ENCODE peak calls at places on chromosomes 4 and X, in eight cellular contexts. One of them, this sample, is unnamed. For H3K4me1, the result is how much of the 10 kb centered on the place peaks cover.

GRCh38 chr4:89379541-89380035 is 72.0 kb upstream of the GPRIN3 start:
- DNase-seq in tibial nerve: no peak
- DNase-seq in testis: no peak
- DNase-seq in uterus: no peak
- DNase-seq in stomach: no peak
- DNase-seq in transverse colon: no peak
- DNase-seq in endothelial cell of umbilical vein: peak
- DNase-seq in body of pancreas: no peak
- DNase-seq in this sample: no peak

GRCh38 chr4:6480532-6481088 is 8.2 kb upstream of the PPP2R2C start:
- DNase-seq in tibial nerve: no peak
- DNase-seq in testis: no peak
- DNase-seq in uterus: no peak
- DNase-seq in stomach: no peak
- DNase-seq in transverse colon: no peak
- DNase-seq in endothelial cell of umbilical vein: no peak
- DNase-seq in body of pancreas: no peak
- DNase-seq in this sample: no peak

GRCh38 chr4:91936301-91936700 is 367.5 kb upstream of the GRID2 start:
- DNase-seq in tibial nerve: no peak
- DNase-seq in testis: peak
- DNase-seq in uterus: no peak
- DNase-seq in stomach: no peak
- DNase-seq in transverse colon: no peak
- DNase-seq in endothelial cell of umbilical vein: no peak
- DNase-seq in body of pancreas: no peak
- DNase-seq in this sample: peak

GRCh38 chr4:168832746-168833575 is 177.1 kb downstream of the CBR4 start:
- DNase-seq in tibial nerve: peak
- DNase-seq in testis: peak
- DNase-seq in uterus: peak
- DNase-seq in stomach: peak
- DNase-seq in transverse colon: peak
- DNase-seq in endothelial cell of umbilical vein: peak
- DNase-seq in body of pancreas: peak
- DNase-seq in this sample: peak

GRCh38 chrX:153474266-153474665 is 3.9 kb upstream of the HAUS7 start:
- DNase-seq in tibial nerve: no peak
- DNase-seq in testis: no peak
- DNase-seq in uterus: no peak
- DNase-seq in stomach: no peak
- DNase-seq in transverse colon: no peak
- DNase-seq in endothelial cell of umbilical vein: no peak
- DNase-seq in body of pancreas: no peak
- DNase-seq in this sample: no peak

GRCh38 chrX:150334998-150335397 is 28.1 kb upstream of the MAMLD1 start:
- DNase-seq in tibial nerve: no peak
- DNase-seq in testis: no peak
- DNase-seq in uterus: no peak
- DNase-seq in stomach: no peak
- DNase-seq in transverse colon: no peak
- DNase-seq in endothelial cell of umbilical vein: no peak
- DNase-seq in body of pancreas: no peak
- DNase-seq in this sample: no peak

GRCh38 chrX:23631136-23631535 is 36.2 kb upstream of the PRDX4 start:
- DNase-seq in tibial nerve: no peak
- DNase-seq in testis: no peak
- DNase-seq in uterus: no peak
- DNase-seq in stomach: no peak
- DNase-seq in transverse colon: no peak
- DNase-seq in endothelial cell of umbilical vein: no peak
- DNase-seq in body of pancreas: no peak
- DNase-seq in this sample: no peak

GRCh38 chrX:22300130-22300529 is 27.4 kb downstream of the CBLL2 start:
- DNase-seq in tibial nerve: no peak
- DNase-seq in testis: peak
- DNase-seq in uterus: peak
- DNase-seq in stomach: no peak
- DNase-seq in transverse colon: no peak
- DNase-seq in endothelial cell of umbilical vein: peak
- DNase-seq in body of pancreas: peak
- DNase-seq in this sample: peak

GRCh38 chrX:81411517-81411916 is 209.6 kb downstream of the SH3BGRL start:
- DNase-seq in tibial nerve: no peak
- DNase-seq in testis: no peak
- DNase-seq in uterus: no peak
- DNase-seq in stomach: no peak
- DNase-seq in transverse colon: no peak
- DNase-seq in endothelial cell of umbilical vein: no peak
- DNase-seq in body of pancreas: no peak
- DNase-seq in this sample: no peak

GRCh38 chr4:119315036-119315435 is 6.9 kb downstream of the FABP2 start:
- DNase-seq in tibial nerve: no peak
- DNase-seq in testis: no peak
- DNase-seq in uterus: no peak
- DNase-seq in stomach: no peak
- DNase-seq in transverse colon: no peak
- DNase-seq in endothelial cell of umbilical vein: no peak
- DNase-seq in body of pancreas: no peak
- DNase-seq in this sample: no peak

GRCh38 chrX:115289465-115289864 is at the start of gene LUZP4:
- DNase-seq in tibial nerve: no peak
- DNase-seq in testis: peak
- DNase-seq in uterus: no peak
- DNase-seq in stomach: no peak
- DNase-seq in transverse colon: no peak
- DNase-seq in endothelial cell of umbilical vein: no peak
- DNase-seq in body of pancreas: no peak
- DNase-seq in this sample: no peak

GRCh38 chr4:74308215-74308614 is at the start of gene EPGN:
- DNase-seq in tibial nerve: no peak
- DNase-seq in testis: no peak
- DNase-seq in uterus: no peak
- DNase-seq in stomach: no peak
- DNase-seq in transverse colon: no peak
- DNase-seq in endothelial cell of umbilical vein: no peak
- DNase-seq in body of pancreas: no peak
- DNase-seq in this sample: no peak

GRCh38 chrX:74250574-74250973 is 53.4 kb upstream of the ZCCHC13 start:
- DNase-seq in tibial nerve: no peak
- DNase-seq in testis: no peak
- DNase-seq in uterus: no peak
- DNase-seq in stomach: no peak
- DNase-seq in transverse colon: no peak
- DNase-seq in endothelial cell of umbilical vein: no peak
- DNase-seq in body of pancreas: no peak
- DNase-seq in this sample: no peak

GRCh38 chr4:122612540-122612939 is 8.3 kb downstream of the IL21 start:
- DNase-seq in tibial nerve: no peak
- DNase-seq in testis: no peak
- DNase-seq in uterus: no peak
- DNase-seq in stomach: no peak
- DNase-seq in transverse colon: no peak
- DNase-seq in endothelial cell of umbilical vein: no peak
- DNase-seq in body of pancreas: no peak
- DNase-seq in this sample: no peak

GRCh38 chr4:52957220-52957686 is 95.1 kb downstream of the RASL11B start:
- DNase-seq in tibial nerve: no peak
- DNase-seq in testis: no peak
- DNase-seq in uterus: peak
- DNase-seq in stomach: no peak
- DNase-seq in transverse colon: peak
- DNase-seq in endothelial cell of umbilical vein: no peak
- DNase-seq in body of pancreas: no peak
- DNase-seq in this sample: no peak

GRCh38 chr4:83232087-83232486 is 52.5 kb downstream of the COQ2 start:
- DNase-seq in tibial nerve: no peak
- DNase-seq in testis: no peak
- DNase-seq in uterus: no peak
- DNase-seq in stomach: no peak
- DNase-seq in transverse colon: no peak
- DNase-seq in endothelial cell of umbilical vein: no peak
- DNase-seq in body of pancreas: no peak
- DNase-seq in this sample: no peak

GRCh38 chr4:41281038-41281634 is 24.4 kb downstream of the UCHL1 start:
- DNase-seq in tibial nerve: peak
- DNase-seq in testis: peak
- DNase-seq in uterus: peak
- DNase-seq in stomach: no peak
- DNase-seq in transverse colon: peak
- DNase-seq in endothelial cell of umbilical vein: peak
- DNase-seq in body of pancreas: peak
- DNase-seq in this sample: peak

DNA sequence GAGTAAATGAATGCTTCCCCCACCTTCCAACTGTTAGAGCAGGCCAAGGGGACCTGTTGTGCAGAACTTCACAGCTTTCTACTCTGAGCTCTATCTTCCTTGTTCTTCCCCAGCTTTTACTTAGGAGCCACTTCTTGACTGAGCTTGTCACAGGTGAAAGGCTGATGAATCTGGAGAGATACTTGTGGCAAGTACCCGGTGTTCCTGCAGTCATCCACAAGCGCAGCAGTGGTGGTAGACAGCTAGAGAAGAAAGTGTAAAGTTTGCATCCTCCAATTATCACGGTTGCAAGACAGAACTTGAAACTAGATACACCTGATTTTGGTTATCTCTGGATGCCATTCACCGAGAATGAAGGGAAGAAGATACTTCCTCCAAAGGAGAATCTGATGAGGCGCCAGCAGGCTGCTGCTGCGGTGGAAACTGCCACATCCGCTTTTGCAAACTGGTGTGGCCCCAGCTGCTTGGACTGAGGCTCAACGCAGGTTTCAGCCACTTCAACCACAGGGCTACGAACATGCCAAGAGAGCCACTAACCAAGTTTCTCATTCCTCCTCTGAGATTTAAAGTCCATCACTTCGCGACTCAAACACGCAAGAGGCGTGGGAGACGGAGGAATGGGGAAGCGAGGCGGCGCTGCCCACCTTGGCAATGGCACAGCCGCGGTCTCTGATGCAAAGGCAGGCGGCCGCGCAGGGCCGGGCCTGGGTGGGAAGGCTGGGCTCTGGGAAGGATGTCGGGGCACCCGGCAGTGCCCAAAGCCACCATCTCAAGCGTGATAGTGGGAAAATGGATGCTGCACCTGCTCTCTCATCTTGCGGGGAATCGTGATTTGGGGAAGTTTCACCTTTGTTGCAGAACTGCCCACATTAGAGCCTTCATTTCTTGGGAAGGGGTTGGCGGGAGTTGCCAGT is 1.3 kb upstream of the FHIP1A start:
- DNase-seq in tibial nerve: no peak
- DNase-seq in testis: peak
- DNase-seq in uterus: peak
- DNase-seq in stomach: peak
- DNase-seq in transverse colon: peak
- DNase-seq in endothelial cell of umbilical vein: no peak
- DNase-seq in body of pancreas: peak
- DNase-seq in this sample: peak
- TF ChIP-seq CTCF in tibial nerve: no peak
- TF ChIP-seq CTCF in testis: no peak
- TF ChIP-seq CTCF in uterus: no peak
- TF ChIP-seq CTCF in stomach: no peak
- TF ChIP-seq CTCF in transverse colon: no peak
- TF ChIP-seq CTCF in endothelial cell of umbilical vein: no peak
- TF ChIP-seq CTCF in body of pancreas: no peak
- TF ChIP-seq CTCF in this sample: no peak

DNA sequence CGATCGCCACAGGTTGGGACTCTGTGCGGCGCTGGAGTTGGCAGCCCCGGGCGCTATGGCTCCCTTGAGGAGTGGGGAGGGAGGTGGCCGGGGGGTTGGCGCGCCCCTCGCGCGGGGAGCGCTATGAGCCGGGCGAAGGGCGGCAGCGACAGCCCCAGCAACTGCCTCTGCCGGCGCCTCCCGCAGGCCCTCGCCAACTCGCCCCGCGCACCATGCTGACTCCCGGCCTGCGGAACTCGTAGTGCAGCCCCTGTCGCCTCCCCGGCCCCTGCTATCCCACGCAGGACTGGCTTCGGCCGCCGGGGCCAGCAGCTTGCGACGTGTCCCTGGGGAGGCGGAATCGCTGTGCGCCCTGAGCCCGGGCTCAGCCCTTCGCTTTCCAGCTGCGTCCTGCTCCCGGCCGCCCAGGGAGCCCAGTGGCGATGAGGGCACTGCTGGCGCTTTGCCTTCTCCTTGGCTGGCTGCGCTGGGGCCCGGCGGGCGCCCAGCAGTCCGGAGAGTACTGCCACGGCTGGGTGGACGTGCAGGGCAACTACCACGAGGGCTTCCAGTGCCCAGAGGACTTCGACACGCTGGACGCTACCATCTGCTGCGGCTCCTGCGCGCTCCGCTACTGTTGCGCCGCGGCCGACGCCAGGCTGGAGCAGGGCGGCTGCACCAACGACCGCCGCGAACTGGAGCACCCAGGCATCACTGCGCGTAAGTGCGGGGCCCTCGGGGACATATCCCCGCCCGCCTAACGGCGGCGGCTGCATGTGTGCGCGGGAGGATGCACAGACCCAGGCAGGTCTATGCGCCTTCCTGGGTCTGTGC is 553 bp downstream of the SHISA3 start:
- DNase-seq in tibial nerve: no peak
- DNase-seq in testis: no peak
- DNase-seq in uterus: no peak
- DNase-seq in stomach: no peak
- DNase-seq in transverse colon: no peak
- DNase-seq in endothelial cell of umbilical vein: peak
- DNase-seq in body of pancreas: peak
- DNase-seq in this sample: peak
- TF ChIP-seq POLR2A in tibial nerve: no peak
- TF ChIP-seq POLR2A in testis: no peak
- TF ChIP-seq POLR2A in uterus: no peak
- TF ChIP-seq POLR2A in stomach: no peak
- TF ChIP-seq POLR2A in transverse colon: no peak
- TF ChIP-seq POLR2A in endothelial cell of umbilical vein: no peak
- TF ChIP-seq POLR2A in body of pancreas: no peak
- TF ChIP-seq POLR2A in this sample: no peak

DNA sequence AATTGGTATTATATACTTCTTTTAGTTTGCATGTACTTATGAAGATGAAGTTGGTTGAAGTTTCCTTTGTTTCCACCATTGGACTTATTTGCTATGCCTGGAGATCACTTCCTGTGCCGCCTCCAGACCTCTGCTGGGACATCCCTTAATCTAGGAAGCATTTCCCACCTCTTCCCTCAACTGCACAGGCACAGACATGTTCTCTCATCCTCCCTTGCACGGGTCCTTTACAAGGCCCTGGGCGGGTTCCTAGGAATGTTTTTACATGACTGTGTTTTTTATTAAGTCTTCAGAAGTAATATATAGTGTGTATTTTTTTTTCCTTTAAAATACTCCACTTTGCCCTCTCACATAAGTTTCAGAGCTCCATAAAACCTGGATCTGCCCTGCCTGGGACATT is 51.0 kb downstream of the TMEM131L start:
- DNase-seq in tibial nerve: no peak
- DNase-seq in testis: no peak
- DNase-seq in uterus: no peak
- DNase-seq in stomach: no peak
- DNase-seq in transverse colon: no peak
- DNase-seq in endothelial cell of umbilical vein: no peak
- DNase-seq in body of pancreas: no peak
- DNase-seq in this sample: no peak
- H3K4me1 ChIP-seq in tibial nerve: under half
- H3K4me1 ChIP-seq in testis: under half
- H3K4me1 ChIP-seq in uterus: under half
- H3K4me1 ChIP-seq in stomach: half or more
- H3K4me1 ChIP-seq in transverse colon: under half
- H3K4me1 ChIP-seq in endothelial cell of umbilical vein: under half
- H3K4me1 ChIP-seq in body of pancreas: half or more
- H3K4me1 ChIP-seq in this sample: under half

GRCh38 chr4:177505171-177505615 is 63.0 kb upstream of the AGA start:
- DNase-seq in tibial nerve: no peak
- DNase-seq in testis: no peak
- DNase-seq in uterus: no peak
- DNase-seq in stomach: peak
- DNase-seq in transverse colon: peak
- DNase-seq in endothelial cell of umbilical vein: no peak
- DNase-seq in body of pancreas: no peak
- DNase-seq in this sample: no peak
- TF ChIP-seq CTCF in tibial nerve: no peak
- TF ChIP-seq CTCF in testis: no peak
- TF ChIP-seq CTCF in uterus: no peak
- TF ChIP-seq CTCF in stomach: no peak
- TF ChIP-seq CTCF in transverse colon: no peak
- TF ChIP-seq CTCF in endothelial cell of umbilical vein: no peak
- TF ChIP-seq CTCF in body of pancreas: no peak
- TF ChIP-seq CTCF in this sample: no peak

This sample was measured in thyroid gland.